ENCODE peak calls at places on chromosome 12, in ten cellular contexts. F is left lobe of liver; J is stimulated activated CD4-positive, alpha-beta T cell treated with anti-CD3 and anti-CD28 coated beads, Interleukin-15, amount 100 ng/mL, for 1 hour; Q is thoracic aorta; E is HFFc6; B is islet precursor cell; K is RPMI7951; I is epithelial cell of esophagus; N is RCC 7860; D is astrocyte of the spinal cord. U is an unnamed sample.

GRCh38 chr12:2376855-2377657 is 324.3 kb downstream of the CACNA1C start:
- DNase-seq in F (no peak), Q (no peak), I (no peak), E (no peak), N (no peak), K (no peak), D (no peak), B (peak), J (no peak), U (no peak)

GRCh38 chr12:92398565-92399309 is 253.1 kb upstream of the BTG1 start:
- DNase-seq in J (no peak), K (no peak), I (no peak), N (no peak), F (no peak), E (no peak), D (no peak), Q (no peak), B (no peak), U (no peak)

GRCh38 chr12:612886-613285 is 50.4 kb downstream of the NINJ2 start:
- DNase-seq in J (no peak), K (no peak), B (no peak), D (no peak), I (no peak), N (no peak), F (peak), E (no peak), Q (no peak), U (no peak)

GRCh38 chr12:130764073-130764472 is 48.0 kb upstream of the RIMBP2 start:
- DNase-seq in D (peak), K (peak), Q (no peak), E (peak), J (no peak), F (no peak), I (peak), B (peak), N (no peak), U (no peak)

GRCh38 chr12:14716848-14717444 is 20.5 kb upstream of the GUCY2C start:
- DNase-seq in J (no peak), I (peak), Q (no peak), E (peak), B (peak), N (peak), F (peak), D (peak), K (peak), U (no peak)

GRCh38 chr12:4518106-4518728 is 20.5 kb upstream of the RAD51AP1 start:
- DNase-seq in B (no peak), J (no peak), N (peak), D (peak), E (peak), K (peak), I (peak), Q (no peak), F (no peak), U (no peak)

GRCh38 chr12:16096273-16096849 is 181.1 kb downstream of the SLC15A5 start:
- DNase-seq in B (no peak), E (no peak), K (no peak), I (no peak), F (no peak), Q (no peak), J (no peak), N (no peak), D (no peak), U (no peak)

GRCh38 chr12:115760231-115760630 is 517.3 kb downstream of the MED13L start:
- DNase-seq in B (no peak), N (no peak), D (no peak), J (no peak), F (no peak), I (no peak), Q (no peak), K (no peak), E (no peak), U (no peak)

GRCh38 chr12:46487567-46488131 is 115.1 kb upstream of the SLC38A2 start:
- DNase-seq in Q (no peak), D (no peak), F (no peak), B (no peak), N (no peak), K (no peak), I (no peak), E (no peak), J (no peak), U (no peak)

GRCh38 chr12:109264095-109264942 is 44.8 kb downstream of the FOXN4 start:
- DNase-seq in E (peak), I (peak), B (peak), N (peak), D (peak), Q (no peak), F (peak), K (peak), J (no peak), U (no peak)

GRCh38 chr12:52413787-52414345 is 7.7 kb upstream of the KRT82 start:
- DNase-seq in B (no peak), D (no peak), F (no peak), E (no peak), J (no peak), K (no peak), N (no peak), Q (no peak), I (no peak), U (no peak)

U was measured in coronary artery.